ENCODE peak calls at places on chromosomes 7 and 10, in five cellular contexts. Q is choroid plexus epithelial cell, T is PC-3, B is lower lobe of right lung, A is cardiac fibroblast. Z is an unnamed sample.

GRCh38 chr7:70426249-70426880 is 705.6 kb upstream of the GALNT17 start:
- DNase-seq in T (no peak), Q (no peak), A (no peak), B (no peak), Z (no peak)

GRCh38 chr10:50988792-50989191 is 85.5 kb upstream of the PRKG1 start:
- DNase-seq in A (peak), T (peak), Q (peak), B (no peak), Z (no peak)

GRCh38 chr7:117478796-117479479 is 887 bp upstream of the CFTR start:
- DNase-seq in T (no peak), B (no peak), A (no peak), Q (peak), Z (no peak)

GRCh38 chr10:93224005-93224779 is 150.5 kb downstream of the CYP26A1 start:
- DNase-seq in T (peak), Q (peak), B (no peak), A (no peak), Z (no peak)

GRCh38 chr10:96889415-96890171 is 57.5 kb downstream of the LCOR start:
- DNase-seq in B (no peak), Q (no peak), A (no peak), T (no peak), Z (no peak)

GRCh38 chr7:98054585-98054984 is 52.1 kb upstream of the LMTK2 start:
- DNase-seq in T (peak), A (no peak), B (no peak), Q (no peak), Z (no peak)

GRCh38 chr7:1707756-1708611 is 37.9 kb downstream of the ELFN1 start:
- DNase-seq in A (no peak), B (peak), T (no peak), Q (no peak), Z (no peak)

GRCh38 chr10:310976-311639 is 175.9 kb downstream of the ZMYND11 start:
- DNase-seq in B (no peak), A (peak), T (no peak), Q (peak), Z (no peak)

GRCh38 chr10:103053659-103054581 is 135.8 kb downstream of the CNNM2 start:
- DNase-seq in B (peak), T (peak), Q (peak), A (peak), Z (peak)

GRCh38 chr10:19195698-19196097 is 147.1 kb downstream of the MALRD1 start:
- DNase-seq in T (no peak), B (no peak), A (no peak), Q (no peak), Z (no peak)

GRCh38 chr7:23334482-23335056 is 35.4 kb downstream of the MALSU1 start:
- DNase-seq in A (peak), T (peak), B (no peak), Q (peak), Z (peak)

GRCh38 chr7:91435386-91436059 is 171.3 kb downstream of the FZD1 start:
- DNase-seq in T (no peak), Q (no peak), A (no peak), B (no peak), Z (no peak)

GRCh38 chr7:602341-603141 is 82.9 kb upstream of the PDGFA start:
- DNase-seq in Q (no peak), A (no peak), T (no peak), B (peak), Z (no peak)

GRCh38 chr10:57964371-57964770 is 303.3 kb downstream of the IPMK start:
- DNase-seq in B (no peak), Q (peak), T (peak), A (peak), Z (peak)

GRCh38 chr7:31104361-31105255 is 52.5 kb downstream of the ADCYAP1R1 start:
- DNase-seq in B (no peak), Q (no peak), T (no peak), A (no peak), Z (no peak)

GRCh38 chr10:5494611-5495010 is 4.8 kb downstream of the CALML5 start:
- DNase-seq in T (no peak), B (no peak), A (no peak), Q (no peak), Z (no peak)

GRCh38 chr7:95730493-95731280 is 41.7 kb upstream of the DYNC1I1 start:
- DNase-seq in B (no peak), A (no peak), T (no peak), Q (no peak), Z (no peak)

GRCh38 chr7:21972397-21972784 is 26.7 kb upstream of the CDCA7L start:
- DNase-seq in T (no peak), Q (no peak), B (no peak), A (no peak), Z (no peak)

GRCh38 chr7:93016085-93016471 is 101.7 kb downstream of the SAMD9 start:
- DNase-seq in B (no peak), T (no peak), Q (peak), A (peak), Z (no peak)

GRCh38 chr7:69457912-69458491 is 140.3 kb upstream of the AUTS2 start:
- DNase-seq in T (no peak), B (no peak), A (peak), Q (no peak), Z (no peak)

GRCh38 chr7:1727812-1728570 is 57.9 kb downstream of the ELFN1 start:
- DNase-seq in A (no peak), Q (no peak), T (no peak), B (no peak), Z (no peak)

GRCh38 chr7:101688183-101688831 is 59.2 kb upstream of the MYL10 start:
- DNase-seq in B (peak), Q (peak), A (peak), T (peak), Z (no peak)

GRCh38 chr7:151176401-151176800 is 8.9 kb upstream of the GBX1 start:
- DNase-seq in A (no peak), B (no peak), Q (no peak), T (no peak), Z (no peak)

GRCh38 chr10:52779541-52780390 is 7.2 kb upstream of the MBL2 start:
- DNase-seq in Q (peak), A (peak), T (peak), B (peak), Z (no peak)

GRCh38 chr7:92768501-92769360 is 67.6 kb downstream of the CDK6 start:
- DNase-seq in T (peak), A (no peak), Q (peak), B (no peak), Z (no peak)

GRCh38 chr10:131983780-131984179 is 2.1 kb upstream of the BNIP3 start:
- DNase-seq in B (no peak), T (peak), A (peak), Q (peak), Z (peak)

GRCh38 chr10:32982293-32982709 is 24.3 kb upstream of the ITGB1 start:
- DNase-seq in A (peak), Q (peak), T (peak), B (no peak), Z (no peak)

GRCh38 chr10:84818956-84819355 is 490.6 kb downstream of the CCSER2 start:
- DNase-seq in B (no peak), A (no peak), Q (no peak), T (no peak), Z (no peak)

GRCh38 chr7:92633211-92633906 is 43.2 kb upstream of the FAM133B start:
- DNase-seq in B (no peak), Q (peak), T (peak), A (peak), Z (peak)

GRCh38 chr10:67171970-67172369 is 246.1 kb downstream of the LRRTM3 start:
- DNase-seq in T (no peak), A (no peak), Q (no peak), B (no peak), Z (no peak)

GRCh38 chr10:132679640-132680039 is 106.3 kb downstream of the NKX6-2 start:
- DNase-seq in B (peak), Q (no peak), T (no peak), A (no peak), Z (no peak)

DNA sequence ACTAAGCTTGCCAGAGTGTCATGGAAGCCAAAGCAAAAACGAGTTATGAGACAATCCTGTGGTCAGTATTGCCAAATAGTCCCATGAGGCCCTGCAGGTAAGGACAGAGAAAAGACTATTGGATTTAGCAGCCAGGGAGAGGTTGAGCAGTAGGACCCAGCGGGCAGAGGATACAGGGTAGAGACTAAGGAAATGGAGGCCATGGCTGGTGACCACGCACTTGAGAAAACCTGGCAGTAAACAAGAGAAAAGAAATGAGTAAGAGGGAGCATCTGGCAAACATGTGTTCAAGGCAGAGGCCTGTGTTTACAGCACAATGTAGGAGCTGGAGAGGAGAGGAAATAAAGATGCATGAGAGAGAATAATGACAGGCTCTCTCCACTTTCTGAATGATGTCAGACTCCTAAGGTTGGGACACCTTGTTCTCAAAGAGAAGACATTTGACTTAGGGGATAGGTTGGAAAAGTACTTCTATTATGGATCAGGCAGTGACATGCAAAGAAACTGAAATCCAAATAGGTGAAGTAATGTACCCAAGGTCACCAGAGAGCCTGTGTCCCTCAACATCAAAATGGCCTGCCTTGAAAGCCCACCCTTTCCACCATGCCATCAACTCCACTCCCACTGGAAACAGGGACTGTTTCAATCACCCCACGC is 9.0 kb downstream of the CREB3L2 start:
- DNase-seq in B (no peak), Q (peak), A (peak), T (no peak), Z (no peak)
- H3K4me3 ChIP-seq in B (no peak), Q (no peak), A (peak), T (no peak), Z (no peak)

GRCh38 chr7:27098493-27099223 is 2.9 kb upstream of the HOXA1 start:
- DNase-seq in T (peak), Q (no peak), A (no peak), B (no peak), Z (peak)
- TF ChIP-seq CTCF in T (no peak), Q (no peak), A (no peak), B (no peak), Z (no peak)

DNA sequence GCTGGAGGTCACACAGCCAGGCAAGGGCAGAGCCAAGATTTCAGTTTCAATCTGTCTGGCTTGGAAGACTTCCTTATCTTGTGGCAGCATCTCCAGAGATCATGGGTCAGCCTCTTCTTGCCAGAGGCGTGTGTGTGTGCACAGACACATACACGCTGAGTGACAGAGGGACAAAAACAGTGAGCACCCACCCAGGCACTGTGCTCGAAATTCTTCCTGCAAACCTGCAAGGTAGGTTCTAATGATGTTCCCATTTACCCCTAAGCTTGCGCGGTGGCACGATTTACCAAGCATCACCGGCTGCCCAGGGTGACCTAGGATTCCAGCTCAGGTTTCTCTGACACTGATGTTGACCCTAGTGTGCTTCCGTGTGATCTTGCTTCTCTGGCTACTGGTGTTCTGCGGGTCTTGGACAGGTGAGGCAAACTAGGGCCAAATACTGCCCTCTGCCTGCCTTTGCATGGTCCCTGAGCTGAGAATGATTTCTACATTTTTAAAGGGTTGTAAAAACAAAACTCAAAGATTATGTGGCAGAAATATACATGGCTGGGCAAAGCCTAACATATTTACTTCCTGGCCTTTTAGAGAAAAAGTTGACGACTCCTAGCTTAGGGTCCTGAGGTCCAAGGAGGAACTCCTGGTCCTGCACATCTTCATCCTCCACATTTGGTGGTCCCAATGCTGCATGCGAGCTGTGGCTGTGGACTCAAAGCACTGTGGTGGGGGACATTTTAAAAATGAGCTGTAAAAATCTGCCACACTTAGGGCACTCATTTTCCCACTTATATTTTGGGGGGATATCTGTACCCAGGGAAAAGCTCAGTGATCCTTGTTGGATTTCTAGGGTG is 268.5 kb downstream of the RPS24 start:
- DNase-seq in T (peak), A (no peak), Q (peak), B (no peak), Z (no peak)
- H3K4me3 ChIP-seq in T (peak), A (no peak), Q (no peak), B (peak), Z (peak)

GRCh38 chr10:124534231-124534798 is 72.7 kb downstream of the LHPP start:
- DNase-seq in Q (peak), A (peak), T (no peak), B (peak), Z (no peak)
- TF ChIP-seq CTCF in Q (peak), A (peak), T (no peak), B (peak), Z (no peak)

GRCh38 chr10:10798021-10798420 is 219.7 kb upstream of the CELF2 start:
- DNase-seq in A (peak), B (no peak), Q (peak), T (no peak), Z (no peak)

GRCh38 chr10:10797467-10797866 is 220.2 kb upstream of the CELF2 start:
- DNase-seq in A (peak), T (no peak), B (no peak), Q (peak), Z (no peak)

GRCh38 chr10:10796774-10797415 is 220.8 kb upstream of the CELF2 start:
- DNase-seq in B (no peak), Q (peak), T (peak), A (peak), Z (no peak)

GRCh38 chr10:10796061-10796773 is 221.5 kb upstream of the CELF2 start:
- DNase-seq in T (no peak), Q (peak), B (no peak), A (peak), Z (no peak)

DNA sequence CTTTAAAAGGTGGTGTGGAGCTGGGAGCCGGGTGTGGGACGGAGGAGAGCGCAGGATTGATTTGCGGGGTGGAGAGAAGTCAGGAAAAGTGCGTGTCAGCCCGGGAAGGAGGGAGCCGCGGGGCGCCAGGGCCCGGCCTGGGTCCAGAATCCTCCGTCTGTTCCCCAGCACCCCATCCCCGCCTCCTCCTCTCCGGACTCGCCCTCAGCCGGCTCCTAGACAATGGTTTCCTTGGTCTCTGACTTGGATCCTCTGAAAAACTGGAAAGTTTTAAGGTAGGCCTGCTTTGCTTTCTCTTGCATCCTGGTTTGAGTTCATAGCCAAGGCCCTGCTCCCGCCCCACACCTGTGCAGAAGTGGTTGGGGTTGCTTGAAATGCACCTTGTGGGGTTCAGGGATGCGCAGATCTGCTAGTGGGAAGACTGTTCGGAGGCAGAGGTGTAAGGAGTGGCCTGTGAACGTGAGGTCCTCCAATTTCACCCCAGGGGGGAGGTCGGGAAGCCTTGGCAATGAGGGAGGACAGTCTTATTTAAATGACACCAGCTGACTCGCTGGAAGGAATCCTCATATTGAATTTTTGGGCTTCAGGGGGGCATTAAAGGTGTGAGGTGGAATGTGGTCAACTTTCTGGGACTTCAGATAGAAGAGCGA is 219.0 kb upstream of the CELF2 start:
- DNase-seq in T (no peak), A (peak), B (no peak), Q (no peak), Z (no peak)
- H3K4me3 ChIP-seq in T (no peak), A (no peak), B (peak), Q (peak), Z (no peak)

Z was measured in AG04449.